ENCODE peak calls at places on chromosomes 4 and X, in seven cellular contexts. Y, F, L, P, B, T and C are unnamed samples.

GRCh38 chr4:126028871-126029270 is 714.1 kb downstream of the FAT4 start:
- DNase-seq in P (no peak), T (no peak), Y (no peak), B (no peak), L (no peak), F (no peak), C (no peak)

GRCh38 chr4:154622598-154622997 is 10.1 kb upstream of the FGG start:
- DNase-seq in F (peak), B (no peak), P (no peak), Y (peak), L (no peak), T (no peak), C (no peak)

GRCh38 chr4:26958925-26959653 is 98.4 kb downstream of the STIM2 start:
- DNase-seq in L (no peak), F (peak), T (no peak), Y (peak), P (no peak), B (no peak), C (no peak)

GRCh38 chr4:2900701-2901100 is 57.1 kb downstream of the ADD1 start:
- DNase-seq in P (no peak), B (no peak), L (no peak), Y (no peak), F (no peak), T (no peak), C (no peak)

GRCh38 chr4:26779674-26780073 is 81.0 kb upstream of the STIM2 start:
- DNase-seq in T (no peak), P (no peak), F (no peak), Y (no peak), L (no peak), B (peak), C (no peak)

GRCh38 chrX:78098108-78098507 is 5.9 kb upstream of the PGK1 start:
- DNase-seq in L (no peak), Y (no peak), T (no peak), P (no peak), B (no peak), F (no peak), C (no peak)

GRCh38 chr4:80335554-80336358 is at the start of gene CFAP299:
- DNase-seq in B (peak), Y (peak), F (peak), T (no peak), L (peak), P (peak), C (peak)

GRCh38 chr4:26039950-26040349 is 125.9 kb downstream of the SMIM20 start:
- DNase-seq in Y (no peak), P (no peak), F (no peak), B (no peak), L (no peak), T (no peak), C (no peak)

GRCh38 chrX:133297284-133297683 is 79.1 kb upstream of the TFDP3 start:
- DNase-seq in F (no peak), L (no peak), P (no peak), Y (no peak), B (no peak), T (no peak), C (no peak)

GRCh38 chrX:155065035-155065734 is 5.8 kb downstream of the CMC4 start:
- DNase-seq in P (no peak), B (no peak), T (no peak), Y (no peak), L (no peak), F (no peak), C (no peak)

GRCh38 chrX:82412851-82413250 is 1095.2 kb upstream of the POU3F4 start:
- DNase-seq in T (no peak), L (no peak), B (no peak), P (no peak), Y (no peak), F (no peak), C (no peak)

GRCh38 chr4:116881077-116881476 is 204.3 kb downstream of the TRAM1L1 start:
- DNase-seq in B (no peak), Y (no peak), L (no peak), F (no peak), P (no peak), T (no peak), C (no peak)

GRCh38 chrX:11423362-11423818 is 130.2 kb downstream of the AMELX start:
- DNase-seq in B (no peak), P (no peak), L (no peak), Y (no peak), T (no peak), F (no peak), C (no peak)

GRCh38 chr4:121728798-121729226 is 32.0 kb upstream of the ANXA5 start:
- DNase-seq in B (no peak), F (no peak), Y (no peak), P (no peak), L (no peak), T (no peak), C (no peak)

GRCh38 chr4:90419124-90419711 is 292.0 kb downstream of the CCSER1 start:
- DNase-seq in T (no peak), P (no peak), B (peak), F (peak), Y (no peak), L (no peak), C (no peak)

GRCh38 chrX:10079155-10079711 is 77.5 kb upstream of the CLCN4 start:
- DNase-seq in Y (no peak), T (no peak), B (no peak), P (no peak), F (no peak), L (no peak), C (no peak)

GRCh38 chrX:128601706-128602105 is 549.5 kb upstream of the ACTRT1 start:
- DNase-seq in L (no peak), B (no peak), F (no peak), T (no peak), Y (no peak), P (no peak), C (no peak)

GRCh38 chr4:52823478-52824092 is 38.5 kb upstream of the RASL11B start:
- DNase-seq in T (no peak), F (no peak), Y (no peak), B (no peak), L (no peak), P (no peak), C (no peak)

GRCh38 chr4:172802041-172802440 is 366.6 kb upstream of the GALNT7 start:
- DNase-seq in Y (no peak), L (no peak), T (no peak), F (no peak), P (no peak), B (no peak), C (no peak)

GRCh38 chr4:183807420-183808101 is 97.5 kb upstream of the STOX2 start:
- DNase-seq in T (no peak), Y (no peak), F (no peak), P (no peak), B (no peak), L (no peak), C (no peak)

GRCh38 chr4:181143241-181143854 is 1099.9 kb upstream of the TENM3 start:
- DNase-seq in L (peak), B (peak), Y (peak), F (peak), T (peak), P (no peak), C (peak)

GRCh38 chr4:188864741-188865140 is 725.5 kb downstream of the TRIML1 start:
- DNase-seq in Y (no peak), L (no peak), T (no peak), F (no peak), B (no peak), P (no peak), C (no peak)

GRCh38 chrX:123217077-123217476 is 33.0 kb downstream of the GRIA3 start:
- DNase-seq in T (no peak), P (no peak), F (no peak), L (no peak), B (no peak), Y (no peak), C (no peak)

GRCh38 chr4:113406723-113407016 is 354.9 kb downstream of the CAMK2D start:
- DNase-seq in B (peak), Y (no peak), P (no peak), L (no peak), F (no peak), T (no peak), C (no peak)

GRCh38 chr4:185656467-185656890 is 121.2 kb upstream of the PDLIM3 start:
- DNase-seq in B (no peak), Y (no peak), F (peak), L (no peak), T (peak), P (peak), C (no peak)

GRCh38 chrX:66162331-66162822 is 1.7 kb upstream of the HEPH start:
- DNase-seq in T (no peak), F (no peak), B (no peak), Y (no peak), P (no peak), L (no peak), C (no peak)

GRCh38 chrX:49876750-49877149 is 2.5 kb upstream of the USP27X start:
- DNase-seq in L (no peak), F (peak), T (no peak), Y (peak), B (no peak), P (no peak), C (no peak)

GRCh38 chrX:103254921-103255455 is at the start of gene TCEAL8:
- DNase-seq in L (peak), P (peak), F (peak), Y (peak), T (peak), B (peak), C (peak)

GRCh38 chrX:107206697-107207065 is 270 bp downstream of the DNAAF6 start:
- DNase-seq in Y (no peak), P (no peak), L (no peak), F (no peak), B (no peak), T (no peak), C (no peak)

GRCh38 chr4:177554966-177555574 is 112.8 kb upstream of the AGA start:
- DNase-seq in B (peak), L (no peak), P (no peak), T (no peak), F (peak), Y (peak), C (no peak)

GRCh38 chrX:110061138-110061537 is 58.2 kb downstream of the TMEM164 start:
- DNase-seq in F (no peak), B (no peak), P (no peak), T (no peak), Y (no peak), L (no peak), C (no peak)

GRCh38 chr4:116180056-116180690 is 905.2 kb downstream of the TRAM1L1 start:
- DNase-seq in B (no peak), L (no peak), T (no peak), Y (no peak), F (peak), P (no peak), C (no peak)

GRCh38 chr4:174919886-174920423 is 1.8 kb downstream of the ADAM29 start:
- DNase-seq in L (no peak), F (no peak), Y (no peak), T (no peak), P (no peak), B (no peak), C (no peak)

GRCh38 chr4:61549356-61549755 is 349.2 kb downstream of the ADGRL3 start:
- DNase-seq in P (no peak), B (no peak), Y (no peak), L (no peak), T (no peak), F (no peak), C (no peak)

GRCh38 chr4:5899396-5899795 is 6.5 kb upstream of the CRMP1 start:
- DNase-seq in T (no peak), F (no peak), B (no peak), Y (no peak), P (no peak), L (no peak), C (no peak)

GRCh38 chr4:6516762-6517161 is 44.3 kb upstream of the PPP2R2C start:
- DNase-seq in P (no peak), B (no peak), T (peak), L (no peak), F (no peak), Y (no peak), C (peak)

GRCh38 chr4:3783691-3784306 is 17.6 kb downstream of the ADRA2C start:
- DNase-seq in T (no peak), F (peak), B (no peak), Y (peak), P (no peak), L (no peak), C (no peak)

GRCh38 chrX:37701588-37701987 is 16.0 kb downstream of the XK start:
- DNase-seq in B (no peak), P (no peak), L (no peak), T (no peak), Y (no peak), F (peak), C (no peak)

GRCh38 chr4:7266525-7267292 is 74.4 kb downstream of the SORCS2 start:
- DNase-seq in P (no peak), T (no peak), L (no peak), Y (no peak), B (no peak), F (peak), C (no peak)

GRCh38 chr4:91471280-91471679 is 832.5 kb upstream of the GRID2 start:
- DNase-seq in B (no peak), P (no peak), Y (no peak), F (no peak), T (no peak), L (no peak), C (peak)